ENCODE peak calls at places on chromosomes 2 and 18, in seven cellular contexts. H is sciatic nerve, G is posterior cingulate gyrus, I is NCI-H1092, D is SK-N-SH, J is fibroblast of gingiva, T is neural crest cell. W is an unnamed sample.

GRCh38 chr2:17303496-17303895 is 214.7 kb downstream of the RAD51AP2 start:
- DNase-seq in H (no peak), G (no peak), I (no peak), D (no peak), J (no peak), T (no peak), W (no peak)

GRCh38 chr2:44479127-44479887 is 117.6 kb downstream of the CAMKMT start:
- DNase-seq in H (no peak), G (no peak), I (peak), D (peak), J (peak), T (peak), W (peak)

GRCh38 chr2:158047156-158047611 is 54.5 kb upstream of the UPP2 start:
- DNase-seq in H (no peak), G (no peak), I (no peak), D (no peak), J (no peak), T (no peak), W (no peak)

GRCh38 chr2:10057231-10058107 is 14.1 kb downstream of the KLF11 start:
- DNase-seq in H (no peak), G (no peak), I (no peak), D (peak), J (peak), T (peak), W (peak)

GRCh38 chr2:56531668-56532420 is 348.1 kb downstream of the CCDC85A start:
- DNase-seq in H (no peak), G (no peak), I (no peak), D (no peak), J (no peak), T (no peak), W (no peak)

GRCh38 chr18:43563780-43564179 is 286.5 kb upstream of the SYT4 start:
- DNase-seq in H (no peak), G (peak), I (peak), D (peak), J (peak), T (peak), W (peak)

GRCh38 chr2:64526034-64526433 is 1.9 kb downstream of the AFTPH start:
- DNase-seq in H (no peak), G (no peak), I (no peak), D (no peak), J (no peak), T (no peak), W (no peak)

GRCh38 chr18:8689431-8689830 is 15.9 kb upstream of the MTCL1 start:
- DNase-seq in H (no peak), G (no peak), I (no peak), D (no peak), J (no peak), T (no peak), W (no peak)

GRCh38 chr2:66481100-66481549 is 46.2 kb downstream of the MEIS1 start:
- DNase-seq in H (no peak), G (no peak), I (no peak), D (no peak), J (no peak), T (no peak), W (peak)

GRCh38 chr2:202014328-202015034 is 19.2 kb upstream of the FZD7 start:
- DNase-seq in H (no peak), G (peak), I (no peak), D (peak), J (no peak), T (no peak), W (no peak)

GRCh38 chr2:80473806-80474205 is 169.3 kb upstream of the LRRTM1 start:
- DNase-seq in H (no peak), G (peak), I (no peak), D (no peak), J (no peak), T (no peak), W (no peak)

GRCh38 chr2:128623776-128624424 is 305.2 kb upstream of the HS6ST1 start:
- DNase-seq in H (no peak), G (peak), I (no peak), D (no peak), J (peak), T (no peak), W (no peak)